ENCODE peak calls at places on chromosomes 13 and 19, in four cellular contexts. Z, S, R and U are unnamed samples.

GRCh38 chr13:51396352-51396751 is 56.5 kb downstream of the INTS6 start:
- DNase-seq in Z (no peak), S (no peak), R (no peak), U (no peak)

GRCh38 chr19:28466107-28467045 is 746.6 kb downstream of the UQCRFS1 start:
- DNase-seq in Z (peak), S (no peak), R (peak), U (peak)

GRCh38 chr13:43159007-43159406 is 135.6 kb downstream of the DNAJC15 start:
- DNase-seq in Z (no peak), S (no peak), R (no peak), U (no peak)

GRCh38 chr13:91346848-91347211 is 657 bp upstream of the MIR17HG start:
- DNase-seq in Z (peak), S (peak), R (no peak), U (peak)

GRCh38 chr13:62678039-62678438 is 1262.4 kb upstream of the PCDH20 start:
- DNase-seq in Z (no peak), S (no peak), R (no peak), U (no peak)

GRCh38 chr13:113532156-113532806 is 41.8 kb upstream of the DCUN1D2 start:
- DNase-seq in Z (no peak), S (no peak), R (no peak), U (peak)

GRCh38 chr19:42095142-42095813 is 19.3 kb downstream of the ZNF574 start:
- DNase-seq in Z (no peak), S (no peak), R (no peak), U (no peak)

GRCh38 chr19:21023901-21024300 is 3.4 kb downstream of the ZNF430 start:
- DNase-seq in Z (no peak), S (no peak), R (no peak), U (no peak)

GRCh38 chr13:94950303-94950702 is 238.0 kb upstream of the SOX21 start:
- DNase-seq in Z (peak), S (no peak), R (no peak), U (no peak)

GRCh38 chr13:31160857-31161582 is 684 bp downstream of the HSPH1 start:
- DNase-seq in Z (peak), S (peak), R (peak), U (peak)

GRCh38 chr13:45674908-45675307 is 27.2 kb upstream of the CBY2 start:
- DNase-seq in Z (no peak), S (no peak), R (no peak), U (no peak)

GRCh38 chr19:36986601-36987000 is 70.5 kb downstream of the ZNF568 start:
- DNase-seq in Z (no peak), S (no peak), R (no peak), U (no peak)

DNA sequence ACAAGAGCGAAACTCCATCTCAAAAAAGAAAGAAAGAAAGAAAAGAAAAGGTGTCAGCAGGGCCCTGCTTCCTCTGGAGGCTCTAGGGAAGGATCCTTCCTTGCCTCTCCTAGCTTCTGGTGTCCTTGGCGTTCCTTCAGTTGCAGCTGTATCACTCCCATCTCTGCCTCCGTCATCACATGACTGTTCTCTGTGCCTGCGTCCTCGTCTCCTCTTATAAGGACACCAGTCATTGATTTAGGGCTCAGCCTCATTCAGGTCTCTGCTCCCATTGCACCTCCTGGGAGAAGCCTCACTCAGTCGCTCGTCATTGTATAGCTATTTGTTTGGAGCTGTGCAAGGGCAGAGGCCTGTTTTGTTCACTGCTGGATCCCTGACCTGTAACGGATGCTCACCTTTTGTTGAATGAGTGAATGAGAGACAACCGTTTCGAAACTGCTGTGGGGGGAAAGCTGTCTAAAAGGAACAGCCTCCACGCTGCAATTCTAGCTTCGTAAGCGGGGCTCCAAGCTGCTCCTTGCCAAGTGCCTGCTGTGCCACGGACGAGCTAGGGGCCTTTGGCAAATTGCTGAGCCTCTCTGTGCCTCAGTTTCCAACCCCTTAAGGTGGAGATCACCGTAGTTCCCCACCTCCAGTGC is 17.1 kb downstream of the BRSK1 start:
- DNase-seq in Z (peak), S (no peak), R (no peak), U (no peak)
- TF ChIP-seq TCF7 in Z (no peak), S (no peak), R (no peak), U (no peak)

GRCh38 chr19:2120821-2121220 is 24.1 kb downstream of the IZUMO4 start:
- DNase-seq in Z (no peak), S (no peak), R (no peak), U (no peak)

GRCh38 chr19:2122251-2122650 is 25.5 kb downstream of the IZUMO4 start:
- DNase-seq in Z (no peak), S (no peak), R (no peak), U (no peak)

GRCh38 chr19:2119916-2120785 is 23.4 kb downstream of the IZUMO4 start:
- DNase-seq in Z (no peak), S (no peak), R (no peak), U (no peak)

GRCh38 chr19:2122982-2123381 is 26.3 kb downstream of the IZUMO4 start:
- DNase-seq in Z (no peak), S (no peak), R (no peak), U (no peak)

GRCh38 chr19:2121416-2122051 is 24.8 kb downstream of the IZUMO4 start:
- DNase-seq in Z (no peak), S (no peak), R (no peak), U (no peak)
- TF ChIP-seq TCF7 in Z (no peak), S (no peak), R (no peak), U (no peak)

GRCh38 chr13:68895696-68896095 is 1211.9 kb upstream of the ATXN8OS start:
- DNase-seq in Z (no peak), S (no peak), R (no peak), U (no peak)
- TF ChIP-seq TCF7 in Z (no peak), S (no peak), R (no peak), U (no peak)

GRCh38 chr13:23319915-23320224 is 113.6 kb downstream of the SACS start:
- DNase-seq in Z (no peak), S (no peak), R (no peak), U (no peak)
- TF ChIP-seq TCF7 in Z (no peak), S (no peak), R (no peak), U (no peak)

GRCh38 chr13:47008318-47008717 is 111.5 kb upstream of the HTR2A start:
- DNase-seq in Z (peak), S (no peak), R (no peak), U (no peak)
- TF ChIP-seq TCF7 in Z (no peak), S (no peak), R (no peak), U (no peak)